ENCODE peak calls at places on chromosomes 12 and 14, in seven cellular contexts. T is stimulated activated naive CD8-positive, alpha-beta T cell treated with anti-CD3 and anti-CD28 coated beads, Interleukin-15, Interleukin-2, amounts not matched to agents 100 U/mL and 50 U/mL, for 24 hours; L is endothelial cell of umbilical vein; Y is endothelial cell; S is body of pancreas; X is T-helper 1 cell; I is NCI-H1092 treated with DMSO at 0.1 percent for 48 hours. V is an unnamed sample.

GRCh38 chr12:6551063-6551461 is 4.8 kb downstream of the IFFO1 start:
- DNase-seq in T (no peak), L (no peak), Y (no peak), S (no peak), X (no peak), I (no peak), V (no peak)

GRCh38 chr12:51430196-51430895 is 5.7 kb downstream of the SLC4A8 start:
- DNase-seq in T (no peak), L (no peak), Y (no peak), S (peak; percentile 71), X (no peak), I (peak; percentile 34), V (no peak)

GRCh38 chr14:67517083-67517482 is 16.0 kb upstream of the PLEKHH1 start:
- DNase-seq in T (no peak), L (no peak), Y (peak; percentile 26), S (peak; percentile 62), X (no peak), I (peak; percentile 47), V (no peak)

GRCh38 chr12:104840262-104840661 is 117.8 kb downstream of the SLC41A2 start:
- DNase-seq in T (no peak), L (no peak), Y (no peak), S (no peak), X (no peak), I (no peak), V (no peak)

GRCh38 chr14:71206766-71207371 is 299.6 kb downstream of the PCNX1 start:
- DNase-seq in T (no peak), L (peak; percentile 91), Y (no peak), S (peak; percentile 64), X (no peak), I (no peak), V (no peak)

GRCh38 chr12:121107681-121108080 is 25.0 kb upstream of the P2RX7 start:
- DNase-seq in T (no peak), L (no peak), Y (no peak), S (no peak), X (no peak), I (no peak), V (no peak)

GRCh38 chr12:130828895-130829294 is 10.2 kb downstream of the STX2 start:
- DNase-seq in T (no peak), L (no peak), Y (no peak), S (no peak), X (no peak), I (no peak), V (no peak)

GRCh38 chr12:96108321-96108720 is 72.9 kb upstream of the LTA4H start:
- DNase-seq in T (peak; percentile 26), L (peak; percentile 82), Y (peak; percentile 62), S (peak; percentile 36), X (no peak), I (no peak), V (peak; percentile 58)

GRCh38 chr12:127550271-127550670 is 716.7 kb upstream of the TMEM132C start:
- DNase-seq in T (no peak), L (no peak), Y (no peak), S (no peak), X (no peak), I (no peak), V (no peak)

GRCh38 chr14:54893151-54893760 is 9.4 kb downstream of the GCH1 start:
- DNase-seq in T (peak; percentile 31), L (peak; percentile 77), Y (peak; percentile 30), S (peak; percentile 73), X (no peak), I (peak; percentile 25), V (peak; percentile 57)

GRCh38 chr12:111409403-111410228 is 3.9 kb downstream of the SH2B3 start:
- DNase-seq in T (peak; percentile 68), L (peak; percentile 84), Y (no peak), S (peak; percentile 59), X (no peak), I (no peak), V (peak; percentile 61)

GRCh38 chr12:64709429-64709828 is 49.8 kb downstream of the GNS start:
- DNase-seq in T (no peak), L (no peak), Y (no peak), S (no peak), X (no peak), I (no peak), V (no peak)

GRCh38 chr12:117213295-117213808 is 23.1 kb upstream of the FBXO21 start:
- DNase-seq in T (no peak), L (no peak), Y (no peak), S (no peak), X (no peak), I (no peak), V (no peak)